ENCODE peak calls at places on chromosomes 11 and 22, in four cellular contexts. F is PC-3, I is ovary, V is transverse colon. A is an unnamed sample.
A peak's percentile ranks its signal among the peaks of the same experiment; 100 is the strongest.

GRCh38 chr11:113163291-113164030 is 150.9 kb upstream of the TTC12 start:
- DNase-seq in V (no peak), I (no peak), F (no peak), A (no peak)

GRCh38 chr11:121571466-121571865 is 118.7 kb upstream of the SORL1-AS1 start:
- DNase-seq in V (no peak), F (no peak), I (no peak), A (no peak)

GRCh38 chr22:38316340-38317236 is 645 bp downstream of the CSNK1E start:
- DNase-seq in F (no peak), V (peak; percentile 68), I (peak; percentile 85), A (no peak)

GRCh38 chr11:92492372-92492771 is 267.8 kb downstream of the FAT3 start:
- DNase-seq in V (no peak), I (no peak), F (no peak), A (no peak)

GRCh38 chr11:124946735-124947141 is 7.3 kb upstream of the CCDC15 start:
- DNase-seq in F (peak; percentile 24), V (no peak), I (no peak), A (peak; percentile 38)

GRCh38 chr11:130634186-130634585 is 185.7 kb downstream of the ADAMTS15 start:
- DNase-seq in I (no peak), F (no peak), V (no peak), A (no peak)

GRCh38 chr22:24952837-24953293 is 349 bp downstream of the KIAA1671 start:
- DNase-seq in V (peak; percentile 71), F (peak; percentile 71), I (no peak), A (no peak)

GRCh38 chr11:65260756-65261590 is 789 bp upstream of the POLA2 start:
- DNase-seq in V (no peak), F (no peak), I (peak; percentile 32), A (no peak)

GRCh38 chr22:41576877-41577276 is 12.8 kb downstream of the PMM1 start:
- DNase-seq in V (peak; percentile 21), F (peak; percentile 56), I (no peak), A (no peak)

GRCh38 chr11:122102426-122102825 is 13.6 kb downstream of the BLID start:
- DNase-seq in F (no peak), I (no peak), V (no peak), A (no peak)

GRCh38 chr11:106679633-106680032 is 338.6 kb downstream of the GUCY1A2 start:
- DNase-seq in I (no peak), F (no peak), V (no peak), A (no peak)

GRCh38 chr22:35172452-35172851 is 84.8 kb upstream of the HMGXB4 start:
- DNase-seq in F (no peak), V (no peak), I (no peak), A (no peak)

GRCh38 chr22:38313384-38313955 is 3.8 kb downstream of the CSNK1E start:
- DNase-seq in V (peak; percentile 75), I (peak; percentile 93), F (peak; percentile 73), A (peak; percentile 59)

GRCh38 chr22:25437414-25438160 is 126.9 kb upstream of the GRK3 start:
- DNase-seq in V (no peak), I (no peak), F (no peak), A (no peak)

GRCh38 chr11:1560011-1560579 is 12.0 kb downstream of the DUSP8 start:
- DNase-seq in I (no peak), F (no peak), V (no peak), A (no peak)

GRCh38 chr11:1562469-1563148 is 9.5 kb downstream of the DUSP8 start:
- DNase-seq in V (no peak), F (no peak), I (no peak), A (no peak)

GRCh38 chr11:1560618-1561251 is 11.3 kb downstream of the DUSP8 start:
- DNase-seq in F (no peak), I (no peak), V (no peak), A (no peak)

GRCh38 chr11:1561955-1562354 is 10.1 kb downstream of the DUSP8 start:
- DNase-seq in V (no peak), I (no peak), F (no peak), A (no peak)

DNA sequence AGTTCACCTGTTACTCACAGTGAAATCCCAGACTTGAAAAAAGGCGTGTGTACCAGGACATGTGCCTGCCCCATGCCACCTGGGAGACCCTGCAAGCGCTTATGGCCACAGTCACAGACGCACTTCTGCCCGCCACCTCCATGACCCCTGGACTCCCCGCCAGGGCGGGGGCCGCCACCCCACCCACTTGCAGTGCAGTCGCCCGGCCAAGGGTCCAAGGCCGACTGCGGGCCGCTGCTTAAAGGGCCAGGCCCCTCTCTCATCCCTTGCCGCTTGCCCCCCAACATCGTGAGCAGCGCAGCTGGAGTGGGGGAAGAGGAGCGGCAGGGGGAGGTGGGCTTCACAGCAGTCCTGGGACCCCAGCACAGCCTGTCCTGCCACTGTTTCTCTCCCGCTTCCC is 10.8 kb downstream of the DUSP8 start:
- DNase-seq in I (no peak), V (peak; percentile 8), F (no peak), A (no peak)
- H3K4me3 ChIP-seq in I (no peak overlapping the region), V (no peak overlapping the region), F (no peak overlapping the region), A (no peak overlapping the region)

GRCh38 chr11:31798057-31799035 is 12.8 kb downstream of the PAX6 start:
- DNase-seq in V (no peak), F (no peak), I (no peak), A (no peak)
- TF ChIP-seq CTCF in V (no peak), F (no peak), I (no peak), A (peak; percentile 36)

GRCh38 chr11:26865703-26866102 is 128.2 kb upstream of the FIBIN start:
- DNase-seq in F (no peak), I (no peak), V (no peak), A (no peak)

GRCh38 chr11:26858098-26858497 is 135.8 kb upstream of the FIBIN start:
- DNase-seq in V (no peak), F (no peak), I (no peak), A (no peak)

GRCh38 chr11:26862801-26863200 is 131.1 kb upstream of the FIBIN start:
- DNase-seq in F (no peak), I (no peak), V (no peak), A (no peak)

GRCh38 chr11:26860411-26860810 is 133.5 kb upstream of the FIBIN start:
- DNase-seq in V (no peak), F (no peak), I (no peak), A (peak; percentile 19)
- H3K4me3 ChIP-seq in V (no peak overlapping the region), F (no peak overlapping the region), I (no peak overlapping the region), A (no peak overlapping the region)

GRCh38 chr11:19803506-19803998 is 90.9 kb downstream of the NAV2 start:
- DNase-seq in F (peak; percentile 60), I (no peak), V (peak; percentile 69), A (no peak)

GRCh38 chr11:19795082-19795481 is 82.4 kb downstream of the NAV2 start:
- DNase-seq in V (no peak), F (no peak), I (no peak), A (no peak)

GRCh38 chr11:19802773-19803293 is 90.2 kb downstream of the NAV2 start:
- DNase-seq in V (no peak), I (no peak), F (no peak), A (no peak)

GRCh38 chr11:19800714-19801519 is 88.3 kb downstream of the NAV2 start:
- DNase-seq in F (peak; percentile 73), I (no peak), V (no peak), A (no peak)

GRCh38 chr11:19800162-19800561 is 87.5 kb downstream of the NAV2 start:
- DNase-seq in I (no peak), V (no peak), F (no peak), A (no peak)
- TF ChIP-seq CTCF in I (no peak), V (peak; percentile 17), F (peak; percentile 48), A (peak; percentile 41)

GRCh38 chr11:118305726-118306125 is 1.2 kb downstream of the CD3E start:
- DNase-seq in F (no peak), V (no peak), I (no peak), A (no peak)
- H3K4me3 ChIP-seq in F (no peak overlapping the region), V (no peak overlapping the region), I (no peak overlapping the region), A (no peak overlapping the region)

GRCh38 chr11:116736763-116737162 is 36.0 kb downstream of the BUD13 start:
- DNase-seq in V (no peak), I (no peak), F (peak; percentile 51), A (no peak)
- TF ChIP-seq CTCF in V (no peak), I (no peak), F (peak; percentile 53), A (no peak)

DNA sequence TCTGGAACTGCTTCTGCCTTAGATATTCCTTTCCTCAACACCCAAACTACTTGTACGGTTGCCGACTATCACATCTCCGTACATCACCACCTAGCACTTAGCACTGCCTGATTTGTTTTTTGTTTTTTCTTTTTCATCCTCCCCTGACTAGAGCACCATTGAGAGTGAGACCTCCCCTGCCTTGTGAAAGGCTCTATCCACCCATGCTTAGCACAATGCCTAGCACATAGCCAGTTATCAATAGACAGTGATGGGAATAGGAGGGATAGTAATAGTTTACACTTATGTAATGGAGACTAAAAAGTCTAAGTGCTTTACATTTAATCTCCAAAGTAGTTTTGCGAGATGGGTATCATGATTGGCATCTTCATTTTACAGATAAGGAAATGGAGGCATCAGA is 115.8 kb downstream of the LDLRAD3 start:
- DNase-seq in F (no peak), I (no peak), V (no peak), A (no peak)
- H3K4me3 ChIP-seq in F (no peak overlapping the region), I (no peak overlapping the region), V (no peak overlapping the region), A (no peak overlapping the region)

DNA sequence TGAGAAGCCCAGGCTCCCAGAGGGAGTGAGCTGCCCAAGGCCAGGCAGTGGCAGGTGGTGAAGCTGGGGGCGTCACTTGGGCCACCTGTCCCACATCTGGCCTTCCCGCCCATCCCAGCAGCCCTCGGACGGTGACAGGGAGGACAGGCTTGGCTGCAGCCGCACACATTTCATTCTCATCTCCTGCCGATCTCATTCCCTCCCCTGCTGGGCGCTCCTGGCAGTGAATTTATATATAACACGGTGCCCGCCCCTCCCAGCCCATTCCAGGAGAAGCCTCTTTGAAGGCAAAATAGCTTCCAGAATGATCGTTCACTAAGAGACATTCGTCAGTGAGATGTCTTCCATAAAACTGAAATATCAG is 861.3 kb downstream of the TBC1D22A start:
- DNase-seq in I (no peak), F (no peak), V (no peak), A (no peak)
- TF ChIP-seq CTCF in I (no peak), F (no peak), V (no peak), A (no peak)

A was measured in BJ.